ENCODE peak calls at places on chromosome 13, in nine cellular contexts. W is gastrocnemius medialis; T is RPMI7951; E is cardiac muscle cell; Z is sigmoid colon; S is psoas muscle; J is T-helper 9 cell; Q is NCI-H510A; H is activated naive CD4-positive, alpha-beta T cell treated with Interleukin-2 at 50 U/mL for 16 hours. X is an unnamed sample.

GRCh38 chr13:25688524-25688923 is 316.8 kb downstream of the ATP8A2 start:
- DNase-seq in E (no peak), T (no peak), Z (no peak), Q (peak; percentile 14), J (no peak), H (no peak), S (peak; percentile 79), W (peak; percentile 41), X (no peak)

GRCh38 chr13:67803118-67803517 is 573.0 kb upstream of the PCDH9 start:
- DNase-seq in Z (no peak), E (no peak), H (no peak), J (no peak), W (no peak), S (no peak), T (no peak), Q (no peak), X (no peak)

GRCh38 chr13:42574435-42575311 is 721 bp downstream of the TNFSF11 start:
- DNase-seq in J (peak; percentile 3), E (peak; percentile 3), Z (no peak), S (no peak), W (no peak), H (peak; percentile 69), Q (no peak), T (no peak), X (no peak)

GRCh38 chr13:111908981-111909380 is 158.0 kb upstream of the SOX1 start:
- DNase-seq in Q (no peak), J (no peak), W (no peak), S (no peak), Z (peak; percentile 56), H (no peak), T (no peak), E (no peak), X (no peak)

GRCh38 chr13:46041335-46041934 is 11.1 kb downstream of the ZC3H13 start:
- DNase-seq in E (no peak), J (no peak), S (no peak), T (no peak), Q (no peak), W (no peak), Z (no peak), H (no peak), X (no peak)

GRCh38 chr13:48930933-48931332 is 44.8 kb upstream of the FNDC3A start:
- DNase-seq in J (no peak), S (no peak), Z (no peak), T (no peak), H (no peak), E (no peak), Q (no peak), W (no peak), X (no peak)

GRCh38 chr13:60227168-60227567 is 63.4 kb upstream of the DIAPH3 start:
- DNase-seq in H (no peak), W (no peak), Z (no peak), S (no peak), J (no peak), Q (no peak), E (no peak), T (no peak), X (no peak)

GRCh38 chr13:113533441-113533840 is 42.9 kb upstream of the DCUN1D2 start:
- DNase-seq in Q (no peak), E (no peak), T (no peak), J (no peak), H (no peak), W (no peak), S (peak; percentile 74), Z (peak; percentile 67), X (no peak)

GRCh38 chr13:29508874-29509249 is 86.6 kb downstream of the SLC7A1 start:
- DNase-seq in S (no peak), Q (no peak), J (no peak), T (no peak), H (no peak), Z (no peak), W (no peak), E (no peak), X (no peak)

GRCh38 chr13:65063753-65064152 is 2166.4 kb downstream of the PCDH9 start:
- DNase-seq in J (no peak), T (peak; percentile 1), S (no peak), H (no peak), W (no peak), E (peak; percentile 54), Q (no peak), Z (no peak), X (no peak)

X was measured in cardiac septum.